ENCODE peak calls at places on chromosomes 3 and 15, in four cellular contexts. One of them, this sample, is unnamed.

GRCh38 chr3:130392266-130392665 is 46.8 kb downstream of the COL6A5 start:
- DNase-seq in IMR-90: no peak
- DNase-seq in mesendoderm: no peak
- DNase-seq in H1: no peak
- DNase-seq in this sample: no peak

GRCh38 chr3:195551381-195551978 is 8.4 kb upstream of the PPP1R2 start:
- DNase-seq in IMR-90: no peak
- DNase-seq in H1: no peak
- DNase-seq in mesendoderm: no peak
- DNase-seq in this sample: no peak

GRCh38 chr3:104723000-104723399 is 643.7 kb upstream of the ALCAM start:
- DNase-seq in H1: no peak
- DNase-seq in mesendoderm: no peak
- DNase-seq in IMR-90: no peak
- DNase-seq in this sample: no peak

GRCh38 chr15:101192081-101192480 is 59.8 kb downstream of the CHSY1 start:
- DNase-seq in mesendoderm: no peak
- DNase-seq in IMR-90: no peak
- DNase-seq in H1: no peak
- DNase-seq in this sample: no peak

GRCh38 chr3:190684776-190685175 is 170.9 kb downstream of the IL1RAP start:
- DNase-seq in mesendoderm: no peak
- DNase-seq in H1: no peak
- DNase-seq in IMR-90: no peak
- DNase-seq in this sample: no peak

GRCh38 chr3:193870376-193871092 is 265.4 kb upstream of the HES1 start:
- DNase-seq in mesendoderm: peak
- DNase-seq in IMR-90: peak
- DNase-seq in H1: no peak
- DNase-seq in this sample: peak

GRCh38 chr15:78679089-78679511 is 38.1 kb upstream of the CHRNB4 start:
- DNase-seq in mesendoderm: no peak
- DNase-seq in H1: no peak
- DNase-seq in IMR-90: no peak
- DNase-seq in this sample: peak

GRCh38 chr3:112629425-112629824 is 11.5 kb downstream of the CCDC80 start:
- DNase-seq in IMR-90: peak
- DNase-seq in mesendoderm: peak
- DNase-seq in H1: peak
- DNase-seq in this sample: no peak

GRCh38 chr15:66798426-66799061 is 96.5 kb downstream of the SMAD6 start:
- DNase-seq in mesendoderm: no peak
- DNase-seq in H1: no peak
- DNase-seq in IMR-90: peak
- DNase-seq in this sample: no peak

GRCh38 chr3:100277255-100277800 is 16.5 kb downstream of the TBC1D23 start:
- DNase-seq in H1: no peak
- DNase-seq in mesendoderm: no peak
- DNase-seq in IMR-90: peak
- DNase-seq in this sample: no peak

GRCh38 chr3:195003893-195004289 is 267.1 kb downstream of the XXYLT1 start:
- DNase-seq in mesendoderm: no peak
- DNase-seq in H1: peak
- DNase-seq in IMR-90: no peak
- DNase-seq in this sample: no peak

GRCh38 chr15:92666780-92667179 is 11.2 kb upstream of the FAM174B start:
- DNase-seq in H1: no peak
- DNase-seq in mesendoderm: no peak
- DNase-seq in IMR-90: no peak
- DNase-seq in this sample: no peak

GRCh38 chr3:197611255-197611654 is 55.5 kb upstream of the BDH1 start:
- DNase-seq in H1: no peak
- DNase-seq in mesendoderm: no peak
- DNase-seq in IMR-90: no peak
- DNase-seq in this sample: no peak

GRCh38 chr3:45647148-45647619 is 42.0 kb upstream of the SACM1L start:
- DNase-seq in mesendoderm: no peak
- DNase-seq in IMR-90: peak
- DNase-seq in H1: no peak
- DNase-seq in this sample: no peak

GRCh38 chr3:114418724-114419543 is 125.1 kb downstream of the TIGIT start:
- DNase-seq in mesendoderm: peak
- DNase-seq in IMR-90: peak
- DNase-seq in H1: no peak
- DNase-seq in this sample: no peak

GRCh38 chr3:98962189-98962930 is 60.9 kb upstream of the DCBLD2 start:
- DNase-seq in mesendoderm: no peak
- DNase-seq in H1: no peak
- DNase-seq in IMR-90: peak
- DNase-seq in this sample: no peak

GRCh38 chr3:138687236-138687635 is 78.7 kb downstream of the FAIM start:
- DNase-seq in H1: no peak
- DNase-seq in IMR-90: peak
- DNase-seq in mesendoderm: no peak
- DNase-seq in this sample: no peak

GRCh38 chr3:171801738-171802600 is 8.3 kb downstream of the PLD1 start:
- DNase-seq in mesendoderm: no peak
- DNase-seq in H1: no peak
- DNase-seq in IMR-90: peak
- DNase-seq in this sample: no peak

GRCh38 chr3:47658444-47658843 is 79.8 kb upstream of the CSPG5 start:
- DNase-seq in H1: no peak
- DNase-seq in IMR-90: no peak
- DNase-seq in mesendoderm: no peak
- DNase-seq in this sample: no peak

GRCh38 chr3:6605245-6605644 is 255.7 kb upstream of the GRM7 start:
- DNase-seq in H1: no peak
- DNase-seq in IMR-90: peak
- DNase-seq in mesendoderm: no peak
- DNase-seq in this sample: no peak

GRCh38 chr3:127008236-127008635 is 25.3 kb downstream of the PLXNA1 start:
- DNase-seq in IMR-90: no peak
- DNase-seq in mesendoderm: no peak
- DNase-seq in H1: no peak
- DNase-seq in this sample: no peak

GRCh38 chr3:98272126-98272525 is 8.1 kb downstream of the OR5H6 start:
- DNase-seq in IMR-90: no peak
- DNase-seq in mesendoderm: peak
- DNase-seq in H1: no peak
- DNase-seq in this sample: no peak

GRCh38 chr3:69197922-69198540 is 75.6 kb upstream of the LMOD3 start:
- DNase-seq in IMR-90: no peak
- DNase-seq in mesendoderm: no peak
- DNase-seq in H1: no peak
- DNase-seq in this sample: no peak

GRCh38 chr3:59605944-59606534 is 556.2 kb upstream of the CFAP20DC start:
- DNase-seq in mesendoderm: no peak
- DNase-seq in IMR-90: no peak
- DNase-seq in H1: no peak
- DNase-seq in this sample: no peak

GRCh38 chr3:18098960-18099587 is 326.1 kb downstream of the SATB1 start:
- DNase-seq in IMR-90: peak
- DNase-seq in mesendoderm: peak
- DNase-seq in H1: no peak
- DNase-seq in this sample: peak

GRCh38 chr3:4351164-4351855 is 48.1 kb downstream of the SETMAR start:
- DNase-seq in mesendoderm: no peak
- DNase-seq in IMR-90: peak
- DNase-seq in H1: no peak
- DNase-seq in this sample: no peak

GRCh38 chr3:123083446-123084124 is 16.8 kb downstream of the PDIA5 start:
- DNase-seq in mesendoderm: no peak
- DNase-seq in IMR-90: no peak
- DNase-seq in H1: no peak
- DNase-seq in this sample: no peak

GRCh38 chr15:73799466-73799865 is 46.3 kb upstream of the INSYN1 start:
- DNase-seq in IMR-90: peak
- DNase-seq in H1: no peak
- DNase-seq in mesendoderm: peak
- DNase-seq in this sample: no peak

GRCh38 chr15:60318236-60318867 is 79.4 kb downstream of the ANXA2 start:
- DNase-seq in H1: no peak
- DNase-seq in IMR-90: no peak
- DNase-seq in mesendoderm: no peak
- DNase-seq in this sample: no peak

GRCh38 chr15:35307676-35308075 is 222.6 kb upstream of the NANOGP8 start:
- DNase-seq in H1: no peak
- DNase-seq in IMR-90: no peak
- DNase-seq in mesendoderm: no peak
- DNase-seq in this sample: no peak
- H2BK120ac ChIP-seq in H1: no peak
- H2BK120ac ChIP-seq in IMR-90: no peak
- H2BK120ac ChIP-seq in mesendoderm: no peak
- H2BK120ac ChIP-seq in this sample: no peak

GRCh38 chr3:21407743-21408142 is 343.3 kb downstream of the ZNF385D start:
- DNase-seq in H1: no peak
- DNase-seq in mesendoderm: no peak
- DNase-seq in IMR-90: no peak
- DNase-seq in this sample: no peak
- H3K56ac ChIP-seq in H1: no peak
- H3K56ac ChIP-seq in mesendoderm: no peak
- H3K56ac ChIP-seq in IMR-90: no peak
- H3K56ac ChIP-seq in this sample: no peak

GRCh38 chr3:128489860-128490649 is 2.9 kb downstream of the GATA2 start:
- DNase-seq in IMR-90: no peak
- DNase-seq in H1: peak
- DNase-seq in mesendoderm: peak
- DNase-seq in this sample: peak
- H2BK120ac ChIP-seq in IMR-90: peak
- H2BK120ac ChIP-seq in H1: no peak
- H2BK120ac ChIP-seq in mesendoderm: no peak
- H2BK120ac ChIP-seq in this sample: no peak

GRCh38 chr3:168003911-168004310 is 91.8 kb downstream of the GOLIM4 start:
- DNase-seq in H1: no peak
- DNase-seq in mesendoderm: no peak
- DNase-seq in IMR-90: no peak
- DNase-seq in this sample: no peak

GRCh38 chr3:167996514-167996913 is 99.2 kb downstream of the GOLIM4 start:
- DNase-seq in IMR-90: no peak
- DNase-seq in H1: no peak
- DNase-seq in mesendoderm: no peak
- DNase-seq in this sample: no peak

GRCh38 chr3:168002786-168003368 is 92.8 kb downstream of the GOLIM4 start:
- DNase-seq in IMR-90: peak
- DNase-seq in H1: no peak
- DNase-seq in mesendoderm: no peak
- DNase-seq in this sample: no peak

GRCh38 chr3:168006584-168006983 is 89.1 kb downstream of the GOLIM4 start:
- DNase-seq in IMR-90: no peak
- DNase-seq in H1: no peak
- DNase-seq in mesendoderm: no peak
- DNase-seq in this sample: no peak

DNA sequence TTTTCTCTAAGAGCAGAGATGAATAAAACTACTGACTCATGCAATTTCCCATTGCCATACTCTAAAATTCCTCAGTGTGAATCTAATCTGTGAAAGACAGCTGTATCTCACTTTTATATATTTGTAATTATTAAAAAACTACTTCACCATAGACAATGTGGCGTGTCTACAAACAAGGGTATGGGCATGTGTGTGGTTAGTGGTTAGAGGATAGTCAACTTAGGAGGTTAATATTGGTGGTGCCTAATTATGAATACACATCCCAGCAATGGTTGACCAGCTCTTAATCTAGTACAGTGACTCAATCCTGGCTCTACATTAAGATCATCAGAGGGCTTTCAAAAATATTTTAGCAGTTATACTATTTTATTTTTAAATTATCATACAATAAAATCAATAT is 94.5 kb downstream of the GOLIM4 start:
- DNase-seq in mesendoderm: no peak
- DNase-seq in H1: no peak
- DNase-seq in IMR-90: no peak
- DNase-seq in this sample: no peak
- H3K56ac ChIP-seq in mesendoderm: no peak
- H3K56ac ChIP-seq in H1: no peak
- H3K56ac ChIP-seq in IMR-90: no peak
- H3K56ac ChIP-seq in this sample: no peak

DNA sequence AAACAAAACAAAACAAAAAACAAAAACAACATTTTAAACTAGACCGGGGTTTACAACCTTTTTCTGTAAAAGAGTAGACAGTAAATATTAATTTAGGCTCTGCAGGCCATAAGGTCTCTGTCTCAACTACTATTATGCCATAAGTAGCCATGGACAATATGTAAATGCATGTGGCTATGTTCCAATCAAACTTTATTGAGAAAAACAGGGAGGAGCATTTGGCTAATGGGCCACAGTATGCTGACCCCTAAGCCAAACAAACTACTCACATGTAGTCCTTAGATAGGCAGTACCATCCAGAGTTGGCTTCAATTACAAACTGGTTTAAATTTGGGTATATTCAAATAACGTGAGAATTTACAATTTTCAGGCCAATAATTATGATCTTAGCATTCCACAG is 144.2 kb downstream of the TBL1XR1 start:
- DNase-seq in IMR-90: no peak
- DNase-seq in H1: no peak
- DNase-seq in mesendoderm: no peak
- DNase-seq in this sample: no peak
- H2BK120ac ChIP-seq in IMR-90: no peak
- H2BK120ac ChIP-seq in H1: no peak
- H2BK120ac ChIP-seq in mesendoderm: no peak
- H2BK120ac ChIP-seq in this sample: no peak

GRCh38 chr3:118554148-118554819 is 480.4 kb downstream of the IGSF11 start:
- DNase-seq in H1: no peak
- DNase-seq in IMR-90: no peak
- DNase-seq in mesendoderm: no peak
- DNase-seq in this sample: no peak
- H3K56ac ChIP-seq in H1: no peak
- H3K56ac ChIP-seq in IMR-90: no peak
- H3K56ac ChIP-seq in mesendoderm: no peak
- H3K56ac ChIP-seq in this sample: no peak